ENCODE peak calls at places on chromosomes 5 and 9, in ten cellular contexts. One of them, this sample, is unnamed.
A peak's percentile ranks its signal among the peaks of the same experiment; 100 is the strongest.

GRCh38 chr9:131701789-131702337 is 38.0 kb downstream of the RAPGEF1 start:
- DNase-seq in IMR-90: peak; percentile 49
- DNase-seq in H7: no peak
- DNase-seq in sigmoid colon: no peak
- DNase-seq in tibial artery: no peak
- DNase-seq in heart right ventricle: no peak
- DNase-seq in right cardiac atrium: no peak
- DNase-seq in lower lobe of right lung: no peak
- DNase-seq in effector memory CD4-positive, alpha-beta T cell: no peak
- DNase-seq in HCT116: no peak
- DNase-seq in this sample: no peak

GRCh38 chr5:74306845-74307244 is 333.7 kb downstream of the ENC1 start:
- DNase-seq in H7: no peak
- DNase-seq in IMR-90: no peak
- DNase-seq in lower lobe of right lung: no peak
- DNase-seq in effector memory CD4-positive, alpha-beta T cell: no peak
- DNase-seq in heart right ventricle: no peak
- DNase-seq in sigmoid colon: no peak
- DNase-seq in tibial artery: no peak
- DNase-seq in HCT116: no peak
- DNase-seq in right cardiac atrium: no peak
- DNase-seq in this sample: no peak

GRCh38 chr9:114430443-114430842 is 42.7 kb upstream of the AKNA start:
- DNase-seq in lower lobe of right lung: no peak
- DNase-seq in effector memory CD4-positive, alpha-beta T cell: no peak
- DNase-seq in H7: peak; percentile 22
- DNase-seq in tibial artery: no peak
- DNase-seq in HCT116: no peak
- DNase-seq in sigmoid colon: peak; percentile 22
- DNase-seq in heart right ventricle: no peak
- DNase-seq in right cardiac atrium: no peak
- DNase-seq in IMR-90: no peak
- DNase-seq in this sample: no peak

GRCh38 chr5:103908327-103909099 is 345.9 kb upstream of the NUDT12 start:
- DNase-seq in effector memory CD4-positive, alpha-beta T cell: no peak
- DNase-seq in lower lobe of right lung: no peak
- DNase-seq in HCT116: no peak
- DNase-seq in H7: no peak
- DNase-seq in IMR-90: no peak
- DNase-seq in heart right ventricle: no peak
- DNase-seq in tibial artery: no peak
- DNase-seq in right cardiac atrium: no peak
- DNase-seq in sigmoid colon: no peak
- DNase-seq in this sample: no peak

GRCh38 chr9:111474385-111474784 is 9.8 kb downstream of the ECPAS start:
- DNase-seq in right cardiac atrium: no peak
- DNase-seq in tibial artery: no peak
- DNase-seq in HCT116: no peak
- DNase-seq in heart right ventricle: no peak
- DNase-seq in H7: no peak
- DNase-seq in sigmoid colon: no peak
- DNase-seq in effector memory CD4-positive, alpha-beta T cell: no peak
- DNase-seq in IMR-90: no peak
- DNase-seq in lower lobe of right lung: no peak
- DNase-seq in this sample: no peak

GRCh38 chr9:113511047-113511521 is 47.6 kb downstream of the RGS3 start:
- DNase-seq in right cardiac atrium: no peak
- DNase-seq in lower lobe of right lung: no peak
- DNase-seq in HCT116: no peak
- DNase-seq in sigmoid colon: no peak
- DNase-seq in H7: no peak
- DNase-seq in effector memory CD4-positive, alpha-beta T cell: no peak
- DNase-seq in heart right ventricle: peak; percentile 76
- DNase-seq in IMR-90: no peak
- DNase-seq in tibial artery: no peak
- DNase-seq in this sample: no peak

GRCh38 chr9:82208741-82209450 is 220.3 kb downstream of the SPATA31D1 start:
- DNase-seq in heart right ventricle: no peak
- DNase-seq in tibial artery: no peak
- DNase-seq in right cardiac atrium: no peak
- DNase-seq in effector memory CD4-positive, alpha-beta T cell: no peak
- DNase-seq in IMR-90: peak; percentile 2
- DNase-seq in sigmoid colon: no peak
- DNase-seq in H7: no peak
- DNase-seq in lower lobe of right lung: no peak
- DNase-seq in HCT116: no peak
- DNase-seq in this sample: no peak

GRCh38 chr5:31218978-31219377 is 25.5 kb downstream of the CDH6 start:
- DNase-seq in sigmoid colon: no peak
- DNase-seq in HCT116: no peak
- DNase-seq in tibial artery: no peak
- DNase-seq in effector memory CD4-positive, alpha-beta T cell: no peak
- DNase-seq in H7: no peak
- DNase-seq in heart right ventricle: no peak
- DNase-seq in IMR-90: no peak
- DNase-seq in lower lobe of right lung: no peak
- DNase-seq in right cardiac atrium: no peak
- DNase-seq in this sample: no peak

GRCh38 chr5:143262393-143263174 is 140.9 kb downstream of the NR3C1 start:
- DNase-seq in IMR-90: peak; percentile 99
- DNase-seq in right cardiac atrium: no peak
- DNase-seq in lower lobe of right lung: no peak
- DNase-seq in heart right ventricle: no peak
- DNase-seq in tibial artery: no peak
- DNase-seq in H7: no peak
- DNase-seq in sigmoid colon: no peak
- DNase-seq in HCT116: peak; percentile 44
- DNase-seq in effector memory CD4-positive, alpha-beta T cell: no peak
- DNase-seq in this sample: no peak

GRCh38 chr9:74810200-74810599 is 77.5 kb downstream of the TRPM6 start:
- DNase-seq in lower lobe of right lung: no peak
- DNase-seq in right cardiac atrium: no peak
- DNase-seq in sigmoid colon: no peak
- DNase-seq in effector memory CD4-positive, alpha-beta T cell: no peak
- DNase-seq in heart right ventricle: no peak
- DNase-seq in H7: no peak
- DNase-seq in HCT116: no peak
- DNase-seq in tibial artery: no peak
- DNase-seq in IMR-90: no peak
- DNase-seq in this sample: no peak

GRCh38 chr5:32443541-32444190 is 874 bp downstream of the ZFR start:
- DNase-seq in HCT116: no peak
- DNase-seq in H7: peak; percentile 90
- DNase-seq in effector memory CD4-positive, alpha-beta T cell: peak; percentile 43
- DNase-seq in lower lobe of right lung: peak; percentile 62
- DNase-seq in tibial artery: no peak
- DNase-seq in sigmoid colon: no peak
- DNase-seq in right cardiac atrium: peak; percentile 40
- DNase-seq in IMR-90: peak; percentile 25
- DNase-seq in heart right ventricle: peak; percentile 41
- DNase-seq in this sample: no peak

GRCh38 chr5:177333420-177334154 is 17.9 kb downstream of the LMAN2 start:
- DNase-seq in right cardiac atrium: no peak
- DNase-seq in effector memory CD4-positive, alpha-beta T cell: no peak
- DNase-seq in tibial artery: no peak
- DNase-seq in sigmoid colon: no peak
- DNase-seq in heart right ventricle: no peak
- DNase-seq in lower lobe of right lung: peak; percentile 11
- DNase-seq in HCT116: no peak
- DNase-seq in H7: peak; percentile 16
- DNase-seq in IMR-90: no peak
- DNase-seq in this sample: no peak

GRCh38 chr5:80182802-80183645 is 72.8 kb downstream of the SERINC5 start:
- DNase-seq in sigmoid colon: no peak
- DNase-seq in heart right ventricle: no peak
- DNase-seq in right cardiac atrium: no peak
- DNase-seq in IMR-90: no peak
- DNase-seq in H7: no peak
- DNase-seq in lower lobe of right lung: no peak
- DNase-seq in effector memory CD4-positive, alpha-beta T cell: no peak
- DNase-seq in tibial artery: no peak
- DNase-seq in HCT116: no peak
- DNase-seq in this sample: no peak

GRCh38 chr5:147223951-147224791 is 10.7 kb upstream of the STK32A start:
- DNase-seq in H7: peak; percentile 70
- DNase-seq in effector memory CD4-positive, alpha-beta T cell: no peak
- DNase-seq in HCT116: peak; percentile 36
- DNase-seq in sigmoid colon: peak; percentile 66
- DNase-seq in right cardiac atrium: no peak
- DNase-seq in lower lobe of right lung: no peak
- DNase-seq in tibial artery: peak; percentile 52
- DNase-seq in IMR-90: peak; percentile 42
- DNase-seq in heart right ventricle: no peak
- DNase-seq in this sample: no peak

GRCh38 chr9:135717410-135717809 is 15.4 kb downstream of the KCNT1 start:
- DNase-seq in effector memory CD4-positive, alpha-beta T cell: no peak
- DNase-seq in lower lobe of right lung: no peak
- DNase-seq in IMR-90: no peak
- DNase-seq in right cardiac atrium: no peak
- DNase-seq in H7: no peak
- DNase-seq in heart right ventricle: no peak
- DNase-seq in HCT116: no peak
- DNase-seq in sigmoid colon: no peak
- DNase-seq in tibial artery: no peak
- DNase-seq in this sample: no peak

GRCh38 chr9:135715056-135715595 is 13.1 kb downstream of the KCNT1 start:
- DNase-seq in HCT116: no peak
- DNase-seq in heart right ventricle: no peak
- DNase-seq in H7: peak; percentile 68
- DNase-seq in right cardiac atrium: no peak
- DNase-seq in sigmoid colon: no peak
- DNase-seq in lower lobe of right lung: no peak
- DNase-seq in effector memory CD4-positive, alpha-beta T cell: no peak
- DNase-seq in tibial artery: no peak
- DNase-seq in IMR-90: no peak
- DNase-seq in this sample: no peak

GRCh38 chr9:135718616-135719015 is 16.6 kb downstream of the KCNT1 start:
- DNase-seq in effector memory CD4-positive, alpha-beta T cell: no peak
- DNase-seq in IMR-90: peak; percentile 7
- DNase-seq in lower lobe of right lung: no peak
- DNase-seq in sigmoid colon: no peak
- DNase-seq in H7: no peak
- DNase-seq in tibial artery: no peak
- DNase-seq in heart right ventricle: no peak
- DNase-seq in right cardiac atrium: no peak
- DNase-seq in HCT116: peak; percentile 12
- DNase-seq in this sample: no peak

GRCh38 chr9:135714242-135715055 is 12.5 kb downstream of the KCNT1 start:
- DNase-seq in IMR-90: no peak
- DNase-seq in lower lobe of right lung: no peak
- DNase-seq in right cardiac atrium: no peak
- DNase-seq in effector memory CD4-positive, alpha-beta T cell: no peak
- DNase-seq in sigmoid colon: no peak
- DNase-seq in H7: peak; percentile 96
- DNase-seq in tibial artery: no peak
- DNase-seq in HCT116: no peak
- DNase-seq in heart right ventricle: no peak
- DNase-seq in this sample: no peak

GRCh38 chr9:135716045-135716444 is 14.1 kb downstream of the KCNT1 start:
- DNase-seq in heart right ventricle: no peak
- DNase-seq in lower lobe of right lung: no peak
- DNase-seq in tibial artery: no peak
- DNase-seq in effector memory CD4-positive, alpha-beta T cell: no peak
- DNase-seq in HCT116: no peak
- DNase-seq in right cardiac atrium: no peak
- DNase-seq in IMR-90: no peak
- DNase-seq in H7: no peak
- DNase-seq in sigmoid colon: no peak
- DNase-seq in this sample: no peak
- H3K27me3 ChIP-seq in heart right ventricle: peaks cover 85% of the 10 kb centered on the region
- H3K27me3 ChIP-seq in lower lobe of right lung: peaks cover 65% of the 10 kb centered on the region
- H3K27me3 ChIP-seq in tibial artery: no peaks in the 10 kb centered on the region
- H3K27me3 ChIP-seq in effector memory CD4-positive, alpha-beta T cell: peaks cover 16% of the 10 kb centered on the region
- H3K27me3 ChIP-seq in HCT116: no peaks in the 10 kb centered on the region
- H3K27me3 ChIP-seq in right cardiac atrium: no peaks in the 10 kb centered on the region
- H3K27me3 ChIP-seq in IMR-90: peaks cover 29% of the 10 kb centered on the region
- H3K27me3 ChIP-seq in H7: no peaks in the 10 kb centered on the region
- H3K27me3 ChIP-seq in sigmoid colon: peaks cover 63% of the 10 kb centered on the region
- H3K27me3 ChIP-seq in this sample: peaks cover 4% of the 10 kb centered on the region

GRCh38 chr5:142102980-142103379 is 5.6 kb upstream of the NDFIP1 start:
- DNase-seq in lower lobe of right lung: no peak
- DNase-seq in HCT116: no peak
- DNase-seq in IMR-90: no peak
- DNase-seq in heart right ventricle: no peak
- DNase-seq in right cardiac atrium: no peak
- DNase-seq in sigmoid colon: no peak
- DNase-seq in effector memory CD4-positive, alpha-beta T cell: no peak
- DNase-seq in tibial artery: no peak
- DNase-seq in H7: no peak
- DNase-seq in this sample: no peak
- H3K27me3 ChIP-seq in lower lobe of right lung: no peaks in the 10 kb centered on the region
- H3K27me3 ChIP-seq in HCT116: no peaks in the 10 kb centered on the region
- H3K27me3 ChIP-seq in IMR-90: peaks cover 5% of the 10 kb centered on the region
- H3K27me3 ChIP-seq in heart right ventricle: no peaks in the 10 kb centered on the region
- H3K27me3 ChIP-seq in right cardiac atrium: no peaks in the 10 kb centered on the region
- H3K27me3 ChIP-seq in sigmoid colon: no peaks in the 10 kb centered on the region
- H3K27me3 ChIP-seq in effector memory CD4-positive, alpha-beta T cell: no peaks in the 10 kb centered on the region
- H3K27me3 ChIP-seq in tibial artery: no peaks in the 10 kb centered on the region
- H3K27me3 ChIP-seq in H7: no peaks in the 10 kb centered on the region
- H3K27me3 ChIP-seq in this sample: no peaks in the 10 kb centered on the region

DNA sequence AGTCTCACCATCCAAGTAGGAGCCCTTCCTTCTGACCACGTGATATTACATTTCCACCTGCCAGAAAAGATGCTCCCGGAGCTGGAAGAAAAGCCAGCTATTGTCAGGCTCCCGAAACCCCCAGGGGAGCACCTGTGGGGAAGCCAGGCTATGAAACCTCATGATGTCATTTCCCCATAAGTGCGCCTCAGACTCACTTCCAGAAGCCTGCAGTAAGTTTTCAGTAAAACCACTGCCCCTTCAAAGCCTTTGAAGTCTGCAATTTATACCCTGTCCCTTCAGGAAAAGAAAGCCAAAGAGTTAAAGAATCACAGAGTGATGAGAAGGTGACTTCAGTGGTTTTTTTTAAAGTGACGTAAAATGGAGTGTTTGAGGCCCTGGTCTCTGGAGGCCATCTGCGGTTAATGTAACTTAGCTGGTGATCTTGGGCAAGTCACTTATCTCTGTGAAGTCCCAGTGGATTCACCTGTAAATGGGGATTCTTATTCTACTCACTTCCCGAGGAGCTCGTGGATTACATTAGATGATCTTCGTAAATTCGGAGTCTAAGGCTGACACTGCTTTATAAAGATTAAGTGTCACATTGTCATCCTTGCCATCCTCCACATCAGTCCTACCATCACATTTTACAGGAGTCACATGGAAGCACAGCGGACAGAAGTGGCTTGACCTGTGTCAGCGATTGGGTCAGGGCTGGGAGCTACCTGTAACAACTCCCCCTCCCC is 2.6 kb upstream of the SEMA6A start:
- DNase-seq in effector memory CD4-positive, alpha-beta T cell: no peak
- DNase-seq in lower lobe of right lung: no peak
- DNase-seq in IMR-90: no peak
- DNase-seq in tibial artery: no peak
- DNase-seq in heart right ventricle: no peak
- DNase-seq in H7: peak; percentile 63
- DNase-seq in sigmoid colon: no peak
- DNase-seq in right cardiac atrium: no peak
- DNase-seq in HCT116: no peak
- DNase-seq in this sample: no peak
- H3K27me3 ChIP-seq in effector memory CD4-positive, alpha-beta T cell: peaks cover 26% of the 10 kb centered on the region
- H3K27me3 ChIP-seq in lower lobe of right lung: peaks cover 37% of the 10 kb centered on the region
- H3K27me3 ChIP-seq in IMR-90: peaks cover 43% of the 10 kb centered on the region
- H3K27me3 ChIP-seq in tibial artery: no peaks in the 10 kb centered on the region
- H3K27me3 ChIP-seq in heart right ventricle: peaks cover 12% of the 10 kb centered on the region
- H3K27me3 ChIP-seq in H7: no peaks in the 10 kb centered on the region
- H3K27me3 ChIP-seq in sigmoid colon: no peaks in the 10 kb centered on the region
- H3K27me3 ChIP-seq in right cardiac atrium: no peaks in the 10 kb centered on the region
- H3K27me3 ChIP-seq in HCT116: no peaks in the 10 kb centered on the region
- H3K27me3 ChIP-seq in this sample: no peaks in the 10 kb centered on the region

GRCh38 chr9:130444565-130445221 is at the start of gene ASS1:
- DNase-seq in right cardiac atrium: peak; percentile 80
- DNase-seq in lower lobe of right lung: peak; percentile 89
- DNase-seq in H7: peak; percentile 99
- DNase-seq in tibial artery: peak; percentile 55
- DNase-seq in heart right ventricle: peak; percentile 84
- DNase-seq in effector memory CD4-positive, alpha-beta T cell: peak; percentile 10
- DNase-seq in sigmoid colon: peak; percentile 85
- DNase-seq in HCT116: no peak
- DNase-seq in IMR-90: no peak
- DNase-seq in this sample: no peak
- H3K27me3 ChIP-seq in right cardiac atrium: no peaks in the 10 kb centered on the region
- H3K27me3 ChIP-seq in lower lobe of right lung: peaks cover 22% of the 10 kb centered on the region
- H3K27me3 ChIP-seq in H7: peaks cover 19% of the 10 kb centered on the region
- H3K27me3 ChIP-seq in tibial artery: no peaks in the 10 kb centered on the region
- H3K27me3 ChIP-seq in heart right ventricle: no peaks in the 10 kb centered on the region
- H3K27me3 ChIP-seq in effector memory CD4-positive, alpha-beta T cell: peaks cover 20% of the 10 kb centered on the region
- H3K27me3 ChIP-seq in sigmoid colon: no peaks in the 10 kb centered on the region
- H3K27me3 ChIP-seq in HCT116: no peaks in the 10 kb centered on the region
- H3K27me3 ChIP-seq in IMR-90: peaks cover 6% of the 10 kb centered on the region
- H3K27me3 ChIP-seq in this sample: no peaks in the 10 kb centered on the region